ENCODE peak calls at places on chromosomes 6 and 20, in seven cellular contexts. T is substantia nigra, G is AG10803, L is choroid plexus epithelial cell, U is pancreas, A is NCI-H460, P is astrocyte of the spinal cord. N is an unnamed sample.

GRCh38 chr6:145814035-145814500 is 527 bp downstream of the FBXO30 start:
- DNase-seq in T (peak; percentile 59), G (peak; percentile 46), L (no peak), U (peak; percentile 17), A (peak; percentile 38), P (peak; percentile 64), N (no peak)

GRCh38 chr6:99550046-99550445 is 18.4 kb downstream of the CCNC start:
- DNase-seq in T (no peak), G (no peak), L (no peak), U (no peak), A (no peak), P (no peak), N (no peak)

GRCh38 chr20:61650912-61651733 is 399.1 kb downstream of the CDH4 start:
- DNase-seq in T (no peak), G (no peak), L (no peak), U (no peak), A (no peak), P (no peak), N (no peak)

GRCh38 chr6:74870403-74870802 is 335.4 kb downstream of the COL12A1 start:
- DNase-seq in T (no peak), G (peak; percentile 75), L (no peak), U (no peak), A (no peak), P (peak; percentile 64), N (no peak)

GRCh38 chr20:7091655-7092054 is 324.2 kb downstream of the BMP2 start:
- DNase-seq in T (no peak), G (no peak), L (no peak), U (no peak), A (no peak), P (no peak), N (no peak)

GRCh38 chr6:53910834-53911233 is 116.0 kb downstream of the LRRC1 start:
- DNase-seq in T (peak; percentile 53), G (no peak), L (no peak), U (no peak), A (no peak), P (no peak), N (peak; percentile 18)

GRCh38 chr6:120378582-120379220 is 955.6 kb downstream of the TBC1D32 start:
- DNase-seq in T (no peak), G (peak; percentile 9), L (peak; percentile 26), U (no peak), A (peak; percentile 28), P (peak; percentile 56), N (no peak)

GRCh38 chr6:137002505-137002904 is 42.3 kb downstream of the IL20RA start:
- DNase-seq in T (no peak), G (no peak), L (no peak), U (no peak), A (no peak), P (no peak), N (no peak)

GRCh38 chr6:151413372-151414145 is 22.2 kb upstream of the ZBTB2 start:
- DNase-seq in T (no peak), G (no peak), L (no peak), U (no peak), A (no peak), P (no peak), N (no peak)

GRCh38 chr6:109720336-109720735 is 29.2 kb downstream of the FIG4 start:
- DNase-seq in T (no peak), G (peak; percentile 83), L (no peak), U (no peak), A (no peak), P (no peak), N (no peak)

GRCh38 chr20:59300341-59301081 is at the start of gene EDN3:
- DNase-seq in T (no peak), G (no peak), L (no peak), U (no peak), A (no peak), P (no peak), N (no peak)

GRCh38 chr20:53899351-53900167 is 170.8 kb downstream of the BCAS1 start:
- DNase-seq in T (no peak), G (peak; percentile 85), L (no peak), U (peak; percentile 21), A (no peak), P (peak; percentile 79), N (no peak)

GRCh38 chr6:36755435-36756348 is 58.1 kb downstream of the RAB44 start:
- DNase-seq in T (no peak), G (no peak), L (peak; percentile 49), U (no peak), A (peak; percentile 75), P (peak; percentile 19), N (no peak)

GRCh38 chr6:163336961-163337360 is 77.6 kb upstream of the QKI start:
- DNase-seq in T (no peak), G (no peak), L (no peak), U (no peak), A (no peak), P (no peak), N (no peak)

GRCh38 chr6:32439708-32440214 is at the start of gene HLA-DRA:
- DNase-seq in T (peak; percentile 10), G (peak; percentile 36), L (peak; percentile 64), U (no peak), A (peak; percentile 50), P (peak; percentile 53), N (no peak)

GRCh38 chr20:59006864-59007757 is at the start of gene CTSZ:
- DNase-seq in T (no peak), G (peak; percentile 57), L (peak; percentile 23), U (peak; percentile 44), A (peak; percentile 38), P (no peak), N (peak; percentile 40)

GRCh38 chr20:48761023-48761785 is 66.6 kb downstream of the PREX1 start:
- DNase-seq in T (no peak), G (no peak), L (no peak), U (no peak), A (no peak), P (no peak), N (no peak)

GRCh38 chr6:148349466-148349865 is 6.8 kb downstream of the SASH1 start:
- DNase-seq in T (no peak), G (no peak), L (no peak), U (no peak), A (no peak), P (no peak), N (no peak)

GRCh38 chr6:24495516-24495847 is 713 bp downstream of the ALDH5A1 start:
- DNase-seq in T (peak; percentile 40), G (peak; percentile 3), L (peak; percentile 72), U (peak; percentile 63), A (no peak), P (peak; percentile 29), N (peak; percentile 36)

GRCh38 chr6:135728589-135728988 is 122.9 kb upstream of the PDE7B start:
- DNase-seq in T (no peak), G (no peak), L (no peak), U (no peak), A (no peak), P (no peak), N (no peak)

GRCh38 chr20:4369798-4370124 is 351.9 kb upstream of the PRND start:
- DNase-seq in T (no peak), G (no peak), L (no peak), U (no peak), A (no peak), P (no peak), N (no peak)

GRCh38 chr6:56839533-56840183 is 115.2 kb upstream of the BEND6 start:
- DNase-seq in T (no peak), G (no peak), L (no peak), U (no peak), A (no peak), P (no peak), N (no peak)

GRCh38 chr20:35120012-35120701 is 27.0 kb downstream of the EDEM2 start:
- DNase-seq in T (no peak), G (no peak), L (peak; percentile 92), U (no peak), A (no peak), P (peak; percentile 57), N (no peak)

GRCh38 chr20:41329435-41330342 is 10.9 kb upstream of the LPIN3 start:
- DNase-seq in T (peak; percentile 21), G (peak; percentile 99), L (peak; percentile 95), U (no peak), A (peak; percentile 33), P (peak; percentile 96), N (no peak)

GRCh38 chr6:3261921-3262320 is 3.2 kb downstream of the PSMG4 start:
- DNase-seq in T (no peak), G (no peak), L (no peak), U (no peak), A (no peak), P (no peak), N (no peak)

GRCh38 chr6:39080246-39080875 is 31.8 kb downstream of the GLP1R start:
- DNase-seq in T (no peak), G (no peak), L (no peak), U (no peak), A (no peak), P (no peak), N (no peak)

GRCh38 chr20:18012901-18013300 is 44.1 kb downstream of the MGME1 start:
- DNase-seq in T (no peak), G (no peak), L (no peak), U (no peak), A (no peak), P (no peak), N (no peak)

GRCh38 chr20:63893999-63894357 is 948 bp upstream of the DNAJC5 start:
- DNase-seq in T (no peak), G (peak; percentile 15), L (no peak), U (no peak), A (no peak), P (no peak), N (no peak)

GRCh38 chr20:1722513-1723050 is 65.0 kb upstream of the SIRPG start:
- DNase-seq in T (no peak), G (no peak), L (no peak), U (no peak), A (no peak), P (no peak), N (no peak)

GRCh38 chr20:6122111-6122872 is 538 bp downstream of the FERMT1 start:
- DNase-seq in T (no peak), G (peak; percentile 43), L (peak; percentile 54), U (no peak), A (peak; percentile 12), P (peak; percentile 26), N (no peak)

GRCh38 chr6:45787384-45787783 is 228.3 kb downstream of the CLIC5 start:
- DNase-seq in T (no peak), G (peak; percentile 25), L (peak; percentile 8), U (no peak), A (no peak), P (no peak), N (no peak)